ENCODE peak calls at places on chromosome 9, in ten cellular contexts. Q, U, P, E, M, X, N, C, F and O are unnamed samples.

GRCh38 chr9:132631280-132631679 is 38.5 kb downstream of the DDX31 start:
- DNase-seq in Q (no peak), U (no peak), P (no peak), E (no peak), M (no peak), X (no peak), N (no peak), C (no peak), F (no peak), O (no peak)

GRCh38 chr9:128127568-128127989 is at the start of gene PTGES2:
- DNase-seq in Q (peak; percentile 88), U (peak; percentile 85), P (no peak), E (peak; percentile 68), M (peak; percentile 90), X (peak; percentile 97), N (peak; percentile 83), C (peak; percentile 68), F (peak; percentile 68), O (peak; percentile 88)

GRCh38 chr9:7970666-7971335 is 171.2 kb upstream of the DMAC1 start:
- DNase-seq in Q (no peak), U (no peak), P (no peak), E (no peak), M (no peak), X (no peak), N (no peak), C (no peak), F (no peak), O (no peak)

GRCh38 chr9:124477211-124478013 is 27.2 kb downstream of the ADGRD2 start:
- DNase-seq in Q (peak; percentile 48), U (no peak), P (no peak), E (no peak), M (no peak), X (no peak), N (no peak), C (no peak), F (no peak), O (no peak)

GRCh38 chr9:109604788-109605187 is 106.7 kb upstream of the PTPN3 start:
- DNase-seq in Q (no peak), U (no peak), P (no peak), E (no peak), M (no peak), X (no peak), N (no peak), C (no peak), F (no peak), O (no peak)

GRCh38 chr9:93132946-93133640 is 958 bp downstream of the NINJ1 start:
- DNase-seq in Q (peak; percentile 49), U (peak; percentile 42), P (no peak), E (no peak), M (peak; percentile 66), X (peak; percentile 86), N (no peak), C (peak; percentile 52), F (no peak), O (no peak)

GRCh38 chr9:38032266-38032830 is 36.7 kb downstream of the SHB start:
- DNase-seq in Q (no peak), U (peak; percentile 89), P (no peak), E (no peak), M (no peak), X (no peak), N (peak; percentile 90), C (peak; percentile 44), F (no peak), O (no peak)

GRCh38 chr9:123358181-123358894 is 2.3 kb downstream of the CRB2 start:
- DNase-seq in Q (no peak), U (no peak), P (no peak), E (no peak), M (no peak), X (no peak), N (no peak), C (no peak), F (no peak), O (no peak)

GRCh38 chr9:109098221-109098959 is 21.4 kb downstream of the TMEM245 start:
- DNase-seq in Q (peak; percentile 61), U (no peak), P (no peak), E (no peak), M (no peak), X (no peak), N (no peak), C (peak; percentile 35), F (no peak), O (no peak)

GRCh38 chr9:69820955-69821788 is 555 bp downstream of the CFAP95 start:
- DNase-seq in Q (no peak), U (no peak), P (no peak), E (no peak), M (no peak), X (no peak), N (no peak), C (no peak), F (no peak), O (no peak)
- H3K4me3 ChIP-seq in Q (peak overlapping the region; percentile 5), U (no peak overlapping the region), P (no peak overlapping the region), E (no peak overlapping the region), M (no peak overlapping the region), X (no peak overlapping the region), N (peak overlapping the region; percentile 29), C (no peak overlapping the region), F (no peak overlapping the region), O (no peak overlapping the region)

GRCh38 chr9:131277673-131278420 is 1.5 kb upstream of the FAM78A start:
- DNase-seq in Q (peak; percentile 93), U (peak; percentile 80), P (no peak), E (peak; percentile 35), M (peak; percentile 68), X (peak; percentile 93), N (peak; percentile 70), C (peak; percentile 80), F (peak; percentile 79), O (peak; percentile 81)
- TF ChIP-seq POLR2A in Q (no peak), U (no peak), P (no peak), E (no peak), M (no peak), X (no peak), N (no peak), C (peak; percentile 8), F (no peak), O (no peak)

GRCh38 chr9:95103385-95104087 is 214.0 kb downstream of the FANCC start:
- DNase-seq in Q (no peak), U (no peak), P (no peak), E (no peak), M (no peak), X (no peak), N (no peak), C (no peak), F (no peak), O (no peak)
- H3K4me1 ChIP-seq in Q (peaks cover 6% of the 10 kb centered on the region), U (peaks cover 27% of the 10 kb centered on the region), P (peaks cover 67% of the 10 kb centered on the region), E (peaks cover 12% of the 10 kb centered on the region), M (peaks cover 14% of the 10 kb centered on the region), X (no peaks in the 10 kb centered on the region), N (peaks cover 40% of the 10 kb centered on the region), C (peaks cover 7% of the 10 kb centered on the region), F (peaks cover 37% of the 10 kb centered on the region), O (no peaks in the 10 kb centered on the region)

DNA sequence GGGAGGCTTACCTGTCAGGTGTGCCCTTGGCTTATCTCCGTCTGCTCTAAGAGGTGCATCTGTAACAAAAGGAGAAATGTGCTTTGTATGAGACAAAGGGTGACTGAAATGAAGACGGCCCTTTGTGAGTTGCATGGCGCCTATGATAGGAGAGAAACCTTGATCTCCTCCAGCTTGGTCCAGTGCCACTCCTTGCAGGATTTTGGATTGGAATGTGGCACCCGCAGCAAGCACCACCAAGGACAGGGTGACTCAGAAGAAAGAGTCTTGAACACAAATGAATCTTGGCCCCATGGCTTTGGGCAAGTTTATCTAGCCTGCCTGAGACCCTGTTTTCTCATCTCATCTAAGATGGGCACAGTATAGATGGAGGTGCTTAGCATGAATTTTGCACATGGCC is 13.4 kb downstream of the TNFSF15 start:
- DNase-seq in Q (no peak), U (no peak), P (no peak), E (no peak), M (no peak), X (no peak), N (no peak), C (no peak), F (no peak), O (no peak)
- H3K4me3 ChIP-seq in Q (no peak overlapping the region), U (no peak overlapping the region), P (no peak overlapping the region), E (no peak overlapping the region), M (no peak overlapping the region), X (no peak overlapping the region), N (no peak overlapping the region), C (no peak overlapping the region), F (no peak overlapping the region), O (no peak overlapping the region)

DNA sequence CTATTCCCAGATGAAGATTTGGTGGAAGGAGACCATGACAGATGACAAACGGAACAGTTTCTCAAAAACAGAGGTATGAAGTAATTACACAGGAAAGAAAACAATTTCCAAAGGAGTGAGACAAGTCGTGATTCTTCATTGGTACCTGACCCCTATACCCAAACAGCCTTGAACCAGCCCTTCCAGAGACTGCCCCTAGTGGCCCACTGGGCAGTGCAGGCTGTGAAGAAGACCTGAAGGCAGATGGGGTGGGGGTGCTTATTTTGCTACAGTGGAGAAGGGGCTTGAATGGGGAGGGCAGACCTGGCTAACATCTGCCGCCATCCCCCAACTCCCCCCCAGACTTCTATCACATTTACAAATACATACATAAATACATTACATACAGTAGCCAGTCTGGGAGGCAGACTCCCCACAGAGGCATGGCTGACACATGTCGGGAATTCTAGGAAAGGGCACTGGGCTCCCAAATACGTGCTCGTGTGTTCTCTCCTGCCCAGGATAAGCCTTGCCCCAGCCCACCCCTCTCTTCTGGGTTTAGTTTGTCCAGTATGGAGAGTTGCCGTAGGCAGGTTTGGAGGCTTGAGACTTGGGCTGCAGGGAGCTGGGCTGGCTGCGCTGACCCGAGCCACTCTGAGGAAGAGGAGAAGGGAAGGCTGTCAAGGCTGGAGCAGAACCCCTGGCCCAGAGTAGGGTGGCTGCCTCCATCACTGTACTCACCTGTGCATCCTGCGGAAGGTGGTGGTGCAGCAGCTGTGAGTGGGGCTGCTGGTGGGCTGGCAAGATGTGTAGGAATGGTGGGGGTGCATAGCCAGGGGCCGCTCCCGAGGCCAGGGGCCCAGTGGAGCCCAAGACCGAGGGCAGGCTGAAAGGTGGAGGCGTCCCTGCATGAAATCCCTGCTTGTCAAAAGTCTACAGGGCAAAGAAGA is 105.3 kb downstream of the UBE2R2 start:
- DNase-seq in Q (no peak), U (no peak), P (no peak), E (peak; percentile 7), M (no peak), X (peak; percentile 62), N (no peak), C (no peak), F (no peak), O (no peak)
- TF ChIP-seq POLR2A in Q (no peak), U (no peak), P (no peak), E (no peak), M (no peak), X (no peak), N (no peak), C (no peak), F (no peak), O (no peak)

DNA sequence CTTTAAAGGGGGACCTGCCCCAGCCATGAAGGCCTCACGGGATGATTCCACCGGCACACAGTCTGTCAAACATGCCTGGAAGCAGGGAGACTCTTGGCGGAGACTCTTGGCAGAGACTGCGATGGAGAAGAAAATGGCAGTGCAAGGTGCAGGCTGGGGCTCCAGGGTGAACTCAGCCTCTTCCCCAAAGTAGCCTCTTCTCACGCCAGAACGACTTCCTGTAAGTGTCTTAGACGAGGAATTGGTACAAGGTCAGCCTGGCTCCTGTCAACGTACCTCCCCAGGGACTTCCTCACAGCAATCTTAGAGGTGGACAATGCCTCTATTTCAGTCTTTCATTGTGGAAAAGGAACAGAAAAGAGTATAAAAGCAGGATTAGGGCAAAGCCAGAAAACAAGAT is 109.3 kb downstream of the UGCG start:
- DNase-seq in Q (no peak), U (no peak), P (no peak), E (no peak), M (no peak), X (no peak), N (no peak), C (no peak), F (no peak), O (no peak)
- H3K4me1 ChIP-seq in Q (no peaks in the 10 kb centered on the region), U (peaks cover 3% of the 10 kb centered on the region), P (no peaks in the 10 kb centered on the region), E (peaks cover 41% of the 10 kb centered on the region), M (no peaks in the 10 kb centered on the region), X (peaks cover 36% of the 10 kb centered on the region), N (no peaks in the 10 kb centered on the region), C (peaks cover under 1% of the 10 kb centered on the region), F (no peaks in the 10 kb centered on the region), O (no peaks in the 10 kb centered on the region)